ENCODE peak calls at places on chromosomes 1 and 21, in ten cellular contexts. One of them, this sample, is unnamed. For H3K9me3, the result is how much of the 10 kb centered on the place peaks cover.

GRCh38 chr1:155184835-155185782 is 11.5 kb downstream of the TRIM46 start:
- DNase-seq in IMR-90: no peak
- DNase-seq in A549: no peak
- DNase-seq in left lung: peak
- DNase-seq in SJSA1: no peak
- DNase-seq in PC-3: no peak
- DNase-seq in uterus: no peak
- DNase-seq in AG04450: no peak
- DNase-seq in tibial artery: no peak
- DNase-seq in testis: no peak
- DNase-seq in this sample: no peak

GRCh38 chr1:203129501-203130231 is 2.1 kb downstream of the ADORA1 start:
- DNase-seq in PC-3: no peak
- DNase-seq in tibial artery: peak
- DNase-seq in AG04450: no peak
- DNase-seq in SJSA1: peak
- DNase-seq in testis: peak
- DNase-seq in A549: no peak
- DNase-seq in uterus: no peak
- DNase-seq in left lung: peak
- DNase-seq in IMR-90: no peak
- DNase-seq in this sample: no peak

GRCh38 chr21:38323721-38324591 is 67.2 kb downstream of the KCNJ15 start:
- DNase-seq in testis: no peak
- DNase-seq in uterus: no peak
- DNase-seq in left lung: no peak
- DNase-seq in IMR-90: peak
- DNase-seq in AG04450: peak
- DNase-seq in A549: no peak
- DNase-seq in tibial artery: no peak
- DNase-seq in PC-3: peak
- DNase-seq in SJSA1: peak
- DNase-seq in this sample: no peak

GRCh38 chr21:43984905-43985689 is 27.0 kb upstream of the TRAPPC10 start:
- DNase-seq in SJSA1: no peak
- DNase-seq in IMR-90: peak
- DNase-seq in testis: no peak
- DNase-seq in left lung: no peak
- DNase-seq in AG04450: no peak
- DNase-seq in uterus: no peak
- DNase-seq in A549: no peak
- DNase-seq in PC-3: no peak
- DNase-seq in tibial artery: no peak
- DNase-seq in this sample: no peak

GRCh38 chr1:2933431-2934172 is 87.7 kb upstream of the ACTRT2 start:
- DNase-seq in uterus: no peak
- DNase-seq in IMR-90: no peak
- DNase-seq in AG04450: no peak
- DNase-seq in left lung: no peak
- DNase-seq in A549: no peak
- DNase-seq in PC-3: no peak
- DNase-seq in tibial artery: no peak
- DNase-seq in SJSA1: no peak
- DNase-seq in testis: no peak
- DNase-seq in this sample: no peak

GRCh38 chr1:109361649-109362048 is 36.1 kb downstream of the SORT1 start:
- DNase-seq in AG04450: no peak
- DNase-seq in tibial artery: no peak
- DNase-seq in SJSA1: no peak
- DNase-seq in A549: no peak
- DNase-seq in PC-3: peak
- DNase-seq in testis: no peak
- DNase-seq in uterus: no peak
- DNase-seq in left lung: no peak
- DNase-seq in IMR-90: peak
- DNase-seq in this sample: no peak

GRCh38 chr1:176517484-176517883 is 54.5 kb downstream of the PAPPA2 start:
- DNase-seq in uterus: no peak
- DNase-seq in A549: no peak
- DNase-seq in SJSA1: no peak
- DNase-seq in testis: no peak
- DNase-seq in left lung: no peak
- DNase-seq in PC-3: peak
- DNase-seq in AG04450: no peak
- DNase-seq in IMR-90: no peak
- DNase-seq in tibial artery: no peak
- DNase-seq in this sample: no peak

GRCh38 chr1:18974616-18975015 is 18.1 kb upstream of the IFFO2 start:
- DNase-seq in left lung: no peak
- DNase-seq in AG04450: no peak
- DNase-seq in testis: no peak
- DNase-seq in A549: no peak
- DNase-seq in uterus: no peak
- DNase-seq in IMR-90: no peak
- DNase-seq in SJSA1: no peak
- DNase-seq in tibial artery: peak
- DNase-seq in PC-3: no peak
- DNase-seq in this sample: no peak

GRCh38 chr21:38671716-38672115 is 134.0 kb upstream of the ETS2 start:
- DNase-seq in IMR-90: no peak
- DNase-seq in tibial artery: no peak
- DNase-seq in testis: no peak
- DNase-seq in SJSA1: no peak
- DNase-seq in PC-3: no peak
- DNase-seq in AG04450: no peak
- DNase-seq in A549: no peak
- DNase-seq in left lung: no peak
- DNase-seq in uterus: no peak
- DNase-seq in this sample: no peak

GRCh38 chr21:25179116-25179515 is 428.2 kb downstream of the MRPL39 start:
- DNase-seq in testis: no peak
- DNase-seq in IMR-90: peak
- DNase-seq in uterus: no peak
- DNase-seq in left lung: no peak
- DNase-seq in AG04450: peak
- DNase-seq in PC-3: no peak
- DNase-seq in tibial artery: no peak
- DNase-seq in A549: no peak
- DNase-seq in SJSA1: no peak
- DNase-seq in this sample: no peak
- H3K9me3 ChIP-seq in testis: under half
- H3K9me3 ChIP-seq in IMR-90: under half
- H3K9me3 ChIP-seq in uterus: under half
- H3K9me3 ChIP-seq in left lung: under half
- H3K9me3 ChIP-seq in AG04450: under half
- H3K9me3 ChIP-seq in PC-3: under half
- H3K9me3 ChIP-seq in tibial artery: under half
- H3K9me3 ChIP-seq in A549: under half
- H3K9me3 ChIP-seq in SJSA1: under half
- H3K9me3 ChIP-seq in this sample: under half

GRCh38 chr1:212648431-212648830 is 39.9 kb downstream of the ATF3 start:
- DNase-seq in PC-3: no peak
- DNase-seq in uterus: no peak
- DNase-seq in AG04450: no peak
- DNase-seq in A549: no peak
- DNase-seq in tibial artery: no peak
- DNase-seq in IMR-90: peak
- DNase-seq in left lung: no peak
- DNase-seq in SJSA1: no peak
- DNase-seq in testis: no peak
- DNase-seq in this sample: no peak

GRCh38 chr1:212647004-212647403 is 38.4 kb downstream of the ATF3 start:
- DNase-seq in testis: no peak
- DNase-seq in tibial artery: no peak
- DNase-seq in A549: no peak
- DNase-seq in SJSA1: no peak
- DNase-seq in uterus: no peak
- DNase-seq in AG04450: no peak
- DNase-seq in IMR-90: no peak
- DNase-seq in PC-3: no peak
- DNase-seq in left lung: no peak
- DNase-seq in this sample: no peak

GRCh38 chr1:212644866-212645556 is 36.5 kb downstream of the ATF3 start:
- DNase-seq in uterus: no peak
- DNase-seq in PC-3: no peak
- DNase-seq in SJSA1: no peak
- DNase-seq in IMR-90: no peak
- DNase-seq in A549: no peak
- DNase-seq in left lung: no peak
- DNase-seq in testis: no peak
- DNase-seq in tibial artery: no peak
- DNase-seq in AG04450: no peak
- DNase-seq in this sample: no peak

GRCh38 chr1:212645563-212646543 is 37.3 kb downstream of the ATF3 start:
- DNase-seq in left lung: no peak
- DNase-seq in testis: no peak
- DNase-seq in PC-3: no peak
- DNase-seq in SJSA1: no peak
- DNase-seq in A549: no peak
- DNase-seq in AG04450: no peak
- DNase-seq in IMR-90: no peak
- DNase-seq in uterus: no peak
- DNase-seq in tibial artery: no peak
- DNase-seq in this sample: no peak

GRCh38 chr1:212646588-212646987 is 38.0 kb downstream of the ATF3 start:
- DNase-seq in AG04450: no peak
- DNase-seq in PC-3: no peak
- DNase-seq in left lung: no peak
- DNase-seq in SJSA1: no peak
- DNase-seq in A549: no peak
- DNase-seq in tibial artery: no peak
- DNase-seq in uterus: no peak
- DNase-seq in IMR-90: no peak
- DNase-seq in testis: peak
- DNase-seq in this sample: no peak
- H3K9me3 ChIP-seq in AG04450: under half
- H3K9me3 ChIP-seq in PC-3: under half
- H3K9me3 ChIP-seq in left lung: under half
- H3K9me3 ChIP-seq in SJSA1: under half
- H3K9me3 ChIP-seq in A549: under half
- H3K9me3 ChIP-seq in tibial artery: under half
- H3K9me3 ChIP-seq in uterus: under half
- H3K9me3 ChIP-seq in IMR-90: under half
- H3K9me3 ChIP-seq in testis: under half
- H3K9me3 ChIP-seq in this sample: under half

GRCh38 chr1:163822933-163823511 is 501.3 kb downstream of the NUF2 start:
- DNase-seq in A549: no peak
- DNase-seq in testis: no peak
- DNase-seq in SJSA1: no peak
- DNase-seq in AG04450: no peak
- DNase-seq in left lung: no peak
- DNase-seq in uterus: no peak
- DNase-seq in tibial artery: no peak
- DNase-seq in PC-3: no peak
- DNase-seq in IMR-90: no peak
- DNase-seq in this sample: no peak

GRCh38 chr1:163824490-163824889 is 502.7 kb downstream of the NUF2 start:
- DNase-seq in uterus: no peak
- DNase-seq in left lung: no peak
- DNase-seq in testis: no peak
- DNase-seq in PC-3: no peak
- DNase-seq in tibial artery: no peak
- DNase-seq in SJSA1: no peak
- DNase-seq in A549: no peak
- DNase-seq in AG04450: no peak
- DNase-seq in IMR-90: no peak
- DNase-seq in this sample: no peak

GRCh38 chr1:163826500-163826899 is 504.7 kb downstream of the NUF2 start:
- DNase-seq in A549: no peak
- DNase-seq in tibial artery: no peak
- DNase-seq in PC-3: no peak
- DNase-seq in AG04450: no peak
- DNase-seq in SJSA1: no peak
- DNase-seq in IMR-90: no peak
- DNase-seq in left lung: no peak
- DNase-seq in uterus: no peak
- DNase-seq in testis: no peak
- DNase-seq in this sample: no peak

GRCh38 chr1:163821679-163822078 is 499.9 kb downstream of the NUF2 start:
- DNase-seq in PC-3: no peak
- DNase-seq in AG04450: no peak
- DNase-seq in testis: no peak
- DNase-seq in left lung: no peak
- DNase-seq in SJSA1: no peak
- DNase-seq in uterus: no peak
- DNase-seq in A549: no peak
- DNase-seq in tibial artery: no peak
- DNase-seq in IMR-90: no peak
- DNase-seq in this sample: no peak

GRCh38 chr1:163824006-163824405 is 502.3 kb downstream of the NUF2 start:
- DNase-seq in IMR-90: peak
- DNase-seq in testis: no peak
- DNase-seq in left lung: peak
- DNase-seq in uterus: peak
- DNase-seq in PC-3: no peak
- DNase-seq in tibial artery: no peak
- DNase-seq in A549: no peak
- DNase-seq in SJSA1: no peak
- DNase-seq in AG04450: no peak
- DNase-seq in this sample: no peak
- H3K9me3 ChIP-seq in IMR-90: under half
- H3K9me3 ChIP-seq in testis: under half
- H3K9me3 ChIP-seq in left lung: under half
- H3K9me3 ChIP-seq in uterus: under half
- H3K9me3 ChIP-seq in PC-3: under half
- H3K9me3 ChIP-seq in tibial artery: under half
- H3K9me3 ChIP-seq in A549: under half
- H3K9me3 ChIP-seq in SJSA1: under half
- H3K9me3 ChIP-seq in AG04450: under half
- H3K9me3 ChIP-seq in this sample: under half

GRCh38 chr1:165354739-165355138 is 1.8 kb downstream of the LMX1A start:
- DNase-seq in testis: no peak
- DNase-seq in tibial artery: no peak
- DNase-seq in AG04450: no peak
- DNase-seq in PC-3: no peak
- DNase-seq in IMR-90: no peak
- DNase-seq in A549: no peak
- DNase-seq in uterus: no peak
- DNase-seq in left lung: no peak
- DNase-seq in SJSA1: no peak
- DNase-seq in this sample: no peak

GRCh38 chr1:165355221-165355976 is 1.1 kb downstream of the LMX1A start:
- DNase-seq in tibial artery: no peak
- DNase-seq in A549: no peak
- DNase-seq in uterus: no peak
- DNase-seq in PC-3: no peak
- DNase-seq in testis: no peak
- DNase-seq in IMR-90: no peak
- DNase-seq in AG04450: no peak
- DNase-seq in left lung: no peak
- DNase-seq in SJSA1: no peak
- DNase-seq in this sample: no peak

GRCh38 chr1:165355977-165356811 is at the start of gene LMX1A:
- DNase-seq in tibial artery: no peak
- DNase-seq in IMR-90: no peak
- DNase-seq in uterus: no peak
- DNase-seq in left lung: no peak
- DNase-seq in PC-3: no peak
- DNase-seq in testis: peak
- DNase-seq in A549: peak
- DNase-seq in SJSA1: no peak
- DNase-seq in AG04450: no peak
- DNase-seq in this sample: no peak

GRCh38 chr1:165353731-165354671 is 2.5 kb downstream of the LMX1A start:
- DNase-seq in A549: no peak
- DNase-seq in tibial artery: no peak
- DNase-seq in IMR-90: no peak
- DNase-seq in AG04450: no peak
- DNase-seq in SJSA1: no peak
- DNase-seq in testis: no peak
- DNase-seq in PC-3: no peak
- DNase-seq in uterus: no peak
- DNase-seq in left lung: no peak
- DNase-seq in this sample: no peak

GRCh38 chr1:165356876-165357275 is 361 bp upstream of the LMX1A start:
- DNase-seq in AG04450: no peak
- DNase-seq in left lung: no peak
- DNase-seq in PC-3: no peak
- DNase-seq in IMR-90: no peak
- DNase-seq in tibial artery: no peak
- DNase-seq in testis: no peak
- DNase-seq in uterus: no peak
- DNase-seq in A549: no peak
- DNase-seq in SJSA1: no peak
- DNase-seq in this sample: no peak
- H3K9me3 ChIP-seq in AG04450: under half
- H3K9me3 ChIP-seq in left lung: under half
- H3K9me3 ChIP-seq in PC-3: under half
- H3K9me3 ChIP-seq in IMR-90: under half
- H3K9me3 ChIP-seq in tibial artery: under half
- H3K9me3 ChIP-seq in testis: under half
- H3K9me3 ChIP-seq in uterus: under half
- H3K9me3 ChIP-seq in A549: under half
- H3K9me3 ChIP-seq in SJSA1: under half
- H3K9me3 ChIP-seq in this sample: under half